ENCODE peak calls at places on chromosomes 5 and 9, in five cellular contexts. C is skeletal muscle cell; V is effector memory CD4-positive, alpha-beta T cell; D is left ventricle myocardium superior; Q is renal cortical epithelial cell. M is an unnamed sample.

GRCh38 chr9:9892217-9892616 is 720.6 kb downstream of the PTPRD start:
- DNase-seq in C (no peak), V (no peak), D (no peak), Q (no peak), M (no peak)

GRCh38 chr9:112784020-112784788 is 33.6 kb downstream of the SNX30 start:
- DNase-seq in C (no peak), V (no peak), D (no peak), Q (peak), M (no peak)

GRCh38 chr9:3903273-3903672 is 377.5 kb upstream of the RFX3 start:
- DNase-seq in C (no peak), V (no peak), D (no peak), Q (no peak), M (no peak)

GRCh38 chr9:29966247-29966646 is 2393.0 kb upstream of the C9orf72 start:
- DNase-seq in C (peak), V (no peak), D (no peak), Q (peak), M (peak)

GRCh38 chr5:148815578-148815977 is 10.8 kb upstream of the ADRB2 start:
- DNase-seq in C (no peak), V (no peak), D (no peak), Q (no peak), M (no peak)

GRCh38 chr5:156340886-156341285 is 13.9 kb downstream of the SGCD start:
- DNase-seq in C (no peak), V (no peak), D (no peak), Q (no peak), M (no peak)

GRCh38 chr5:179605026-179605833 is 18.2 kb downstream of the HNRNPH1 start:
- DNase-seq in C (no peak), V (no peak), D (peak), Q (no peak), M (no peak)

GRCh38 chr9:124214596-124215550 is 42.9 kb upstream of the NEK6 start:
- DNase-seq in C (no peak), V (no peak), D (no peak), Q (no peak), M (no peak)

GRCh38 chr9:875119-875962 is 33.8 kb downstream of the DMRT1 start:
- DNase-seq in C (no peak), V (no peak), D (no peak), Q (no peak), M (no peak)

GRCh38 chr5:177446184-177447065 is at the start of gene PRR7:
- DNase-seq in C (no peak), V (peak), D (peak), Q (no peak), M (no peak)

GRCh38 chr5:93240228-93240834 is 340.7 kb downstream of the NR2F1-AS1 start:
- DNase-seq in C (no peak), V (no peak), D (no peak), Q (no peak), M (no peak)

M was measured in non-pigmented ciliary epithelial cell.